ENCODE peak calls at places on chromosome 3, in eight cellular contexts. One of them, this sample, is unnamed.

GRCh38 chr3:10304905-10305304 is 12.2 kb upstream of the GHRL start:
- DNase-seq in memory B cell: no peak
- DNase-seq in NCI-H146: no peak
- DNase-seq in AML-193: no peak
- DNase-seq in stimulated activated CD4-positive, alpha-beta T cell treated with anti-CD3 and anti-CD28 coated beads, Interleukin-1b, Interleukin-23, amount 100 ng/mL, for 48 hours: no peak
- DNase-seq in left ventricle myocardium inferior: no peak
- DNase-seq in brain microvascular endothelial cell: no peak
- DNase-seq in lower leg skin: no peak
- DNase-seq in this sample: no peak

GRCh38 chr3:126343675-126344074 is 13.5 kb downstream of the KLF15 start:
- DNase-seq in brain microvascular endothelial cell: no peak
- DNase-seq in memory B cell: no peak
- DNase-seq in NCI-H146: no peak
- DNase-seq in left ventricle myocardium inferior: peak; percentile 8
- DNase-seq in stimulated activated CD4-positive, alpha-beta T cell treated with anti-CD3 and anti-CD28 coated beads, Interleukin-1b, Interleukin-23, amount 100 ng/mL, for 48 hours: no peak
- DNase-seq in AML-193: no peak
- DNase-seq in lower leg skin: peak; percentile 81
- DNase-seq in this sample: no peak

GRCh38 chr3:55481067-55481917 is 5.8 kb downstream of the WNT5A start:
- DNase-seq in memory B cell: no peak
- DNase-seq in brain microvascular endothelial cell: peak; percentile 59
- DNase-seq in left ventricle myocardium inferior: peak; percentile 15
- DNase-seq in stimulated activated CD4-positive, alpha-beta T cell treated with anti-CD3 and anti-CD28 coated beads, Interleukin-1b, Interleukin-23, amount 100 ng/mL, for 48 hours: no peak
- DNase-seq in NCI-H146: peak; percentile 55
- DNase-seq in AML-193: no peak
- DNase-seq in lower leg skin: no peak
- DNase-seq in this sample: no peak

GRCh38 chr3:195692781-195693427 is 27.9 kb upstream of the MUC20 start:
- DNase-seq in stimulated activated CD4-positive, alpha-beta T cell treated with anti-CD3 and anti-CD28 coated beads, Interleukin-1b, Interleukin-23, amount 100 ng/mL, for 48 hours: no peak
- DNase-seq in left ventricle myocardium inferior: no peak
- DNase-seq in NCI-H146: no peak
- DNase-seq in brain microvascular endothelial cell: no peak
- DNase-seq in AML-193: no peak
- DNase-seq in memory B cell: no peak
- DNase-seq in lower leg skin: no peak
- DNase-seq in this sample: no peak

GRCh38 chr3:156172536-156172935 is 52.2 kb downstream of the KCNAB1 start:
- DNase-seq in left ventricle myocardium inferior: no peak
- DNase-seq in stimulated activated CD4-positive, alpha-beta T cell treated with anti-CD3 and anti-CD28 coated beads, Interleukin-1b, Interleukin-23, amount 100 ng/mL, for 48 hours: no peak
- DNase-seq in memory B cell: no peak
- DNase-seq in NCI-H146: no peak
- DNase-seq in lower leg skin: no peak
- DNase-seq in brain microvascular endothelial cell: no peak
- DNase-seq in AML-193: no peak
- DNase-seq in this sample: no peak

GRCh38 chr3:29064085-29064484 is 216.8 kb upstream of the RBMS3 start:
- DNase-seq in memory B cell: no peak
- DNase-seq in stimulated activated CD4-positive, alpha-beta T cell treated with anti-CD3 and anti-CD28 coated beads, Interleukin-1b, Interleukin-23, amount 100 ng/mL, for 48 hours: no peak
- DNase-seq in brain microvascular endothelial cell: no peak
- DNase-seq in lower leg skin: no peak
- DNase-seq in left ventricle myocardium inferior: no peak
- DNase-seq in AML-193: no peak
- DNase-seq in NCI-H146: no peak
- DNase-seq in this sample: no peak

GRCh38 chr3:49122886-49123545 is 2.4 kb upstream of the USP19 start:
- DNase-seq in AML-193: no peak
- DNase-seq in stimulated activated CD4-positive, alpha-beta T cell treated with anti-CD3 and anti-CD28 coated beads, Interleukin-1b, Interleukin-23, amount 100 ng/mL, for 48 hours: no peak
- DNase-seq in lower leg skin: no peak
- DNase-seq in brain microvascular endothelial cell: no peak
- DNase-seq in left ventricle myocardium inferior: no peak
- DNase-seq in memory B cell: no peak
- DNase-seq in NCI-H146: no peak
- DNase-seq in this sample: no peak

GRCh38 chr3:21562225-21562624 is 188.8 kb downstream of the ZNF385D start:
- DNase-seq in AML-193: no peak
- DNase-seq in lower leg skin: no peak
- DNase-seq in stimulated activated CD4-positive, alpha-beta T cell treated with anti-CD3 and anti-CD28 coated beads, Interleukin-1b, Interleukin-23, amount 100 ng/mL, for 48 hours: no peak
- DNase-seq in NCI-H146: no peak
- DNase-seq in left ventricle myocardium inferior: no peak
- DNase-seq in memory B cell: no peak
- DNase-seq in brain microvascular endothelial cell: no peak
- DNase-seq in this sample: no peak

GRCh38 chr3:151440940-151441339 is 19.9 kb downstream of the IGSF10 start:
- DNase-seq in left ventricle myocardium inferior: no peak
- DNase-seq in lower leg skin: no peak
- DNase-seq in stimulated activated CD4-positive, alpha-beta T cell treated with anti-CD3 and anti-CD28 coated beads, Interleukin-1b, Interleukin-23, amount 100 ng/mL, for 48 hours: no peak
- DNase-seq in AML-193: no peak
- DNase-seq in NCI-H146: no peak
- DNase-seq in memory B cell: no peak
- DNase-seq in brain microvascular endothelial cell: no peak
- DNase-seq in this sample: no peak

GRCh38 chr3:52896613-52897012 is 735 bp downstream of the STIMATE start:
- DNase-seq in memory B cell: no peak
- DNase-seq in stimulated activated CD4-positive, alpha-beta T cell treated with anti-CD3 and anti-CD28 coated beads, Interleukin-1b, Interleukin-23, amount 100 ng/mL, for 48 hours: no peak
- DNase-seq in AML-193: no peak
- DNase-seq in lower leg skin: no peak
- DNase-seq in brain microvascular endothelial cell: no peak
- DNase-seq in left ventricle myocardium inferior: no peak
- DNase-seq in NCI-H146: no peak
- DNase-seq in this sample: no peak

This sample was measured in T-helper 2 cell treated with Interferon-gamma antibody and Interleukin-4, amounts not matched to agents 5 μg/mL and 100 μg/mL, for 36 hours.